ENCODE peak calls at places on chromosomes 5 and 9, in six cellular contexts. E is heart right ventricle, P is ovary, L is endothelial cell of umbilical vein, B is MM.1S, V is ascending aorta. N is an unnamed sample.
A peak's percentile ranks its signal among the peaks of the same experiment; 100 is the strongest.

GRCh38 chr5:177588413-177588909 is 3.5 kb upstream of the TMED9 start:
- DNase-seq in E (no peak), P (no peak), L (no peak), B (no peak), V (no peak), N (no peak)

GRCh38 chr9:135591491-135592330 is 30.2 kb downstream of the PAEP start:
- DNase-seq in E (no peak), P (no peak), L (no peak), B (no peak), V (no peak), N (no peak)

GRCh38 chr5:134458234-134458633 is 46.6 kb upstream of the CDKN2AIPNL start:
- DNase-seq in E (peak; percentile 74), P (no peak), L (no peak), B (no peak), V (no peak), N (no peak)

GRCh38 chr5:140084466-140084865 is 29.4 kb upstream of the PURA start:
- DNase-seq in E (peak; percentile 26), P (no peak), L (no peak), B (no peak), V (no peak), N (no peak)

GRCh38 chr5:90644132-90644531 is 85.5 kb downstream of the ADGRV1 start:
- DNase-seq in E (no peak), P (no peak), L (no peak), B (no peak), V (no peak), N (peak; percentile 47)

GRCh38 chr5:115360036-115360685 is 63.7 kb upstream of the CCDC112 start:
- DNase-seq in E (no peak), P (no peak), L (no peak), B (no peak), V (no peak), N (no peak)

GRCh38 chr5:96885518-96886338 is 9.4 kb downstream of the ERAP2 start:
- DNase-seq in E (no peak), P (no peak), L (no peak), B (peak; percentile 75), V (no peak), N (peak; percentile 73)

GRCh38 chr5:126003309-126003708 is 419.9 kb upstream of the GRAMD2B start:
- DNase-seq in E (peak; percentile 23), P (peak; percentile 47), L (peak; percentile 27), B (no peak), V (no peak), N (no peak)

GRCh38 chr5:71891856-71892255 is 172.8 kb downstream of the CARTPT start:
- DNase-seq in E (peak; percentile 44), P (no peak), L (no peak), B (no peak), V (no peak), N (no peak)

GRCh38 chr9:90894956-90895687 is 93.5 kb downstream of the SYK start:
- DNase-seq in E (no peak), P (no peak), L (peak; percentile 9), B (no peak), V (no peak), N (no peak)

GRCh38 chr5:178777557-178777956 is 47.1 kb upstream of the ZNF354A start:
- DNase-seq in E (no peak), P (no peak), L (no peak), B (no peak), V (no peak), N (no peak)

GRCh38 chr9:71985070-71985956 is 73.9 kb downstream of the C9orf85 start:
- DNase-seq in E (no peak), P (no peak), L (no peak), B (no peak), V (no peak), N (no peak)

GRCh38 chr9:1732670-1733069 is 282.5 kb upstream of the SMARCA2 start:
- DNase-seq in E (no peak), P (no peak), L (no peak), B (peak; percentile 40), V (no peak), N (peak; percentile 35)

GRCh38 chr9:84940294-84940693 is 270.8 kb downstream of the NTRK2 start:
- DNase-seq in E (no peak), P (no peak), L (no peak), B (no peak), V (no peak), N (no peak)

GRCh38 chr9:9753266-9753665 is 859.5 kb downstream of the PTPRD start:
- DNase-seq in E (no peak), P (no peak), L (no peak), B (no peak), V (no peak), N (no peak)

GRCh38 chr9:27109621-27110020 is 596 bp downstream of the TEK start:
- DNase-seq in E (no peak), P (no peak), L (no peak), B (no peak), V (no peak), N (no peak)

GRCh38 chr5:170597109-170597741 is 93.4 kb downstream of the KCNIP1 start:
- DNase-seq in E (no peak), P (no peak), L (no peak), B (no peak), V (no peak), N (peak; percentile 34)

GRCh38 chr5:160434022-160434531 is 12.4 kb downstream of the PTTG1 start:
- DNase-seq in E (no peak), P (no peak), L (no peak), B (no peak), V (no peak), N (peak; percentile 88)

GRCh38 chr9:120842685-120843485 is at the start of gene PSMD5:
- DNase-seq in E (peak; percentile 97), P (peak; percentile 98), L (peak; percentile 99), B (peak; percentile 99), V (peak; percentile 99), N (peak; percentile 97)

GRCh38 chr9:82412586-82412985 is 424.0 kb downstream of the SPATA31D1 start:
- DNase-seq in E (no peak), P (no peak), L (no peak), B (no peak), V (no peak), N (no peak)

GRCh38 chr9:136267261-136268111 is 21.9 kb upstream of the QSOX2 start:
- DNase-seq in E (peak; percentile 86), P (peak; percentile 86), L (peak; percentile 73), B (peak; percentile 84), V (no peak), N (peak; percentile 90)

GRCh38 chr5:97070234-97070633 is 72.2 kb downstream of the LIX1 start:
- DNase-seq in E (no peak), P (no peak), L (no peak), B (no peak), V (no peak), N (no peak)

GRCh38 chr9:90326219-90326618 is 316.4 kb downstream of the DIRAS2 start:
- DNase-seq in E (no peak), P (no peak), L (no peak), B (no peak), V (no peak), N (no peak)

GRCh38 chr9:35548571-35548970 is 56.5 kb upstream of the TESK1 start:
- DNase-seq in E (no peak), P (no peak), L (no peak), B (no peak), V (no peak), N (no peak)

GRCh38 chr5:14491505-14491904 is 90.1 kb upstream of the OTULINL start:
- DNase-seq in E (no peak), P (no peak), L (no peak), B (no peak), V (no peak), N (no peak)

GRCh38 chr5:98771389-98772109 is 1.9 kb upstream of the RGMB start:
- DNase-seq in E (no peak), P (no peak), L (peak; percentile 92), B (peak; percentile 83), V (no peak), N (peak; percentile 85)

GRCh38 chr5:103307470-103307869 is 48.9 kb downstream of the MACIR start:
- DNase-seq in E (no peak), P (no peak), L (no peak), B (no peak), V (no peak), N (no peak)

GRCh38 chr5:141604318-141604717 is 14.5 kb downstream of the DIAPH1 start:
- DNase-seq in E (no peak), P (no peak), L (peak; percentile 45), B (no peak), V (peak; percentile 43), N (no peak)

GRCh38 chr5:86968311-86968753 is 299.4 kb upstream of the RASA1 start:
- DNase-seq in E (peak; percentile 13), P (peak; percentile 5), L (peak; percentile 76), B (peak; percentile 50), V (no peak), N (no peak)

GRCh38 chr9:79567671-79568098 is 4.1 kb upstream of the TLE4 start:
- DNase-seq in E (no peak), P (no peak), L (no peak), B (no peak), V (no peak), N (no peak)
- TF ChIP-seq CTCF in E (no peak), P (no peak), L (no peak), B (peak; percentile 16), V (no peak), N (no peak)

GRCh38 chr5:158979290-158979689 is 120.4 kb downstream of the EBF1 start:
- DNase-seq in E (no peak), P (no peak), L (no peak), B (no peak), V (no peak), N (no peak)
- H3K4me3 ChIP-seq in E (no peak overlapping the region), P (no peak overlapping the region), L (no peak overlapping the region), B (no peak overlapping the region), V (no peak overlapping the region), N (no peak overlapping the region)

GRCh38 chr5:35878079-35878478 is 21.4 kb downstream of the IL7R start:
- DNase-seq in E (no peak), P (no peak), L (no peak), B (no peak), V (no peak), N (no peak)

GRCh38 chr5:35880166-35880565 is 23.5 kb downstream of the IL7R start:
- DNase-seq in E (no peak), P (no peak), L (no peak), B (no peak), V (no peak), N (no peak)

GRCh38 chr5:35877655-35878054 is 21.0 kb downstream of the IL7R start:
- DNase-seq in E (no peak), P (no peak), L (no peak), B (no peak), V (no peak), N (no peak)

GRCh38 chr5:35881758-35882157 is 25.1 kb downstream of the IL7R start:
- DNase-seq in E (no peak), P (no peak), L (no peak), B (no peak), V (no peak), N (no peak)

DNA sequence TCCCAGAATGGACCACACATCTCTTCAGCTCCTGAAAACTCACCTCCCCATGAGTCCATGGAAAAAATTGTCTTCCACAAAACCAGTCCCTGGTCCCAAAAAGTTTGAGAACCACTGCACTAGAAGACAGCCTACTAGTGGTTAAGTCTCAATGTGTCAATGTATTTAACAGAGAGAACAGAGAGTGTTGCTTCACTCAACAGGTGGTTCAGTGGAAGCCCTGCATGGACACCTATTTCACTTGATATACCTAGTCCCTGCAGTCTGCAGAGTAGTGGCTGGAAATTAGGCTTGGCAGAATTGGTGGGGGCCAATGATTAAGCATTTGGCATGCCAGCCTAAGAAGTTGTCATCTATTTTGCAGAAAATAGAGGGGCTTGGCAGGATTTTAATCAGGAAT is 23.0 kb downstream of the IL7R start:
- DNase-seq in E (no peak), P (no peak), L (no peak), B (no peak), V (no peak), N (no peak)
- TF ChIP-seq CTCF in E (no peak), P (no peak), L (no peak), B (no peak), V (no peak), N (no peak)

GRCh38 chr9:86591472-86591871 is 237.3 kb upstream of the TUT7 start:
- DNase-seq in E (no peak), P (no peak), L (no peak), B (no peak), V (no peak), N (no peak)
- H3K4me3 ChIP-seq in E (no peak overlapping the region), P (no peak overlapping the region), L (no peak overlapping the region), B (no peak overlapping the region), V (no peak overlapping the region), N (no peak overlapping the region)

N was measured in GM12865.